ENCODE peak calls at places on chromosome 2, in four cellular contexts. Z is transverse colon, H is EH, U is NCI-H2081. R is an unnamed sample.

GRCh38 chr2:219475697-219476604 is 22.7 kb upstream of the GMPPA start:
- DNase-seq in H (peak), U (no peak), Z (peak), R (peak)

GRCh38 chr2:180790891-180791290 is 189.5 kb upstream of the UBE2E3 start:
- DNase-seq in Z (no peak), U (no peak), H (peak), R (no peak)

GRCh38 chr2:221100467-221101089 is 471.5 kb downstream of the EPHA4 start:
- DNase-seq in U (no peak), H (peak), Z (no peak), R (no peak)

GRCh38 chr2:104768694-104769093 is 85.2 kb upstream of the POU3F3 start:
- DNase-seq in Z (no peak), H (peak), U (no peak), R (no peak)

GRCh38 chr2:228426502-228427216 is 245.2 kb upstream of the SPHKAP start:
- DNase-seq in U (no peak), Z (no peak), H (peak), R (peak)

GRCh38 chr2:230161180-230161579 is 58.6 kb downstream of the SP110 start:
- DNase-seq in U (no peak), Z (no peak), H (peak), R (peak)

GRCh38 chr2:71614976-71615768 is 161.8 kb downstream of the DYSF start:
- DNase-seq in Z (peak), H (peak), U (no peak), R (peak)

GRCh38 chr2:187055463-187055862 is 206.5 kb upstream of the ZSWIM2 start:
- DNase-seq in Z (no peak), H (no peak), U (no peak), R (no peak)

GRCh38 chr2:75494137-75494769 is 66.5 kb downstream of the EVA1A start:
- DNase-seq in H (peak), Z (no peak), U (no peak), R (no peak)

GRCh38 chr2:223148516-223148915 is 96.5 kb downstream of the KCNE4 start:
- DNase-seq in H (no peak), U (no peak), Z (no peak), R (no peak)

GRCh38 chr2:187552959-187553681 is 1.1 kb downstream of the TFPI start:
- DNase-seq in Z (no peak), H (peak), U (no peak), R (peak)

GRCh38 chr2:29753676-29754444 is 167.5 kb downstream of the ALK start:
- DNase-seq in Z (no peak), H (peak), U (no peak), R (peak)

GRCh38 chr2:58973831-58974281 is 732.7 kb upstream of the FANCL start:
- DNase-seq in H (no peak), Z (no peak), U (no peak), R (no peak)

GRCh38 chr2:85323351-85323987 is 4.3 kb downstream of the TGOLN2 start:
- DNase-seq in H (no peak), U (no peak), Z (no peak), R (no peak)

GRCh38 chr2:27241761-27242613 is 20.9 kb downstream of the SLC30A3 start:
- DNase-seq in Z (no peak), H (peak), U (no peak), R (no peak)

GRCh38 chr2:127618551-127618950 is 27.4 kb upstream of the GPR17 start:
- DNase-seq in U (no peak), Z (no peak), H (peak), R (peak)

GRCh38 chr2:110725859-110726258 is 6.5 kb upstream of the ACOXL start:
- DNase-seq in U (no peak), H (no peak), Z (no peak), R (no peak)

GRCh38 chr2:79723830-79724229 is 211.0 kb downstream of the CTNNA2 start:
- DNase-seq in Z (no peak), U (no peak), H (peak), R (peak)

R was measured in HFFc6.